ENCODE peak calls at places on chromosomes 12 and 14, in ten cellular contexts. One of them, this sample, is unnamed.

GRCh38 chr12:31234955-31235867 is 90.7 kb downstream of the SINHCAF start:
- DNase-seq in heart left ventricle: no peak
- DNase-seq in right cardiac atrium: peak; percentile 78
- DNase-seq in uterus: peak; percentile 35
- DNase-seq in lung: no peak
- DNase-seq in tibial artery: no peak
- DNase-seq in WERI-Rb-1: peak; percentile 80
- DNase-seq in fibroblast of lung: peak; percentile 31
- DNase-seq in cardiac muscle cell: peak; percentile 62
- DNase-seq in sigmoid colon: no peak
- DNase-seq in this sample: peak; percentile 62

GRCh38 chr14:71659165-71659564 is 273.1 kb upstream of the RGS6 start:
- DNase-seq in heart left ventricle: no peak
- DNase-seq in right cardiac atrium: no peak
- DNase-seq in uterus: no peak
- DNase-seq in lung: no peak
- DNase-seq in tibial artery: no peak
- DNase-seq in WERI-Rb-1: no peak
- DNase-seq in fibroblast of lung: peak; percentile 30
- DNase-seq in cardiac muscle cell: no peak
- DNase-seq in sigmoid colon: no peak
- DNase-seq in this sample: no peak

GRCh38 chr12:95605875-95606274 is 54.6 kb upstream of the USP44 start:
- DNase-seq in heart left ventricle: no peak
- DNase-seq in right cardiac atrium: no peak
- DNase-seq in uterus: no peak
- DNase-seq in lung: no peak
- DNase-seq in tibial artery: no peak
- DNase-seq in WERI-Rb-1: no peak
- DNase-seq in fibroblast of lung: no peak
- DNase-seq in cardiac muscle cell: no peak
- DNase-seq in sigmoid colon: no peak
- DNase-seq in this sample: peak; percentile 65

GRCh38 chr14:21825147-21825743 is 151.6 kb upstream of the OR4E1 start:
- DNase-seq in heart left ventricle: no peak
- DNase-seq in right cardiac atrium: no peak
- DNase-seq in uterus: no peak
- DNase-seq in lung: no peak
- DNase-seq in tibial artery: no peak
- DNase-seq in WERI-Rb-1: peak; percentile 8
- DNase-seq in fibroblast of lung: no peak
- DNase-seq in cardiac muscle cell: peak; percentile 21
- DNase-seq in sigmoid colon: no peak
- DNase-seq in this sample: no peak

GRCh38 chr14:20934148-20934762 is 21.0 kb upstream of the RNASE2 start:
- DNase-seq in heart left ventricle: peak; percentile 31
- DNase-seq in right cardiac atrium: peak; percentile 83
- DNase-seq in uterus: no peak
- DNase-seq in lung: no peak
- DNase-seq in tibial artery: no peak
- DNase-seq in WERI-Rb-1: peak; percentile 39
- DNase-seq in fibroblast of lung: peak; percentile 5
- DNase-seq in cardiac muscle cell: peak; percentile 38
- DNase-seq in sigmoid colon: no peak
- DNase-seq in this sample: no peak

GRCh38 chr14:92515510-92516343 is 2.1 kb downstream of the RIN3 start:
- DNase-seq in heart left ventricle: no peak
- DNase-seq in right cardiac atrium: no peak
- DNase-seq in uterus: no peak
- DNase-seq in lung: no peak
- DNase-seq in tibial artery: no peak
- DNase-seq in WERI-Rb-1: no peak
- DNase-seq in fibroblast of lung: no peak
- DNase-seq in cardiac muscle cell: no peak
- DNase-seq in sigmoid colon: peak; percentile 56
- DNase-seq in this sample: no peak

GRCh38 chr14:96037891-96038557 is 1.1 kb upstream of the C14orf132 start:
- DNase-seq in heart left ventricle: peak; percentile 56
- DNase-seq in right cardiac atrium: peak; percentile 88
- DNase-seq in uterus: peak; percentile 51
- DNase-seq in lung: peak; percentile 83
- DNase-seq in tibial artery: peak; percentile 70
- DNase-seq in WERI-Rb-1: no peak
- DNase-seq in fibroblast of lung: peak; percentile 70
- DNase-seq in cardiac muscle cell: peak; percentile 78
- DNase-seq in sigmoid colon: peak; percentile 77
- DNase-seq in this sample: no peak

GRCh38 chr12:4402996-4403395 is 23.5 kb upstream of the FGF23 start:
- DNase-seq in heart left ventricle: no peak
- DNase-seq in right cardiac atrium: no peak
- DNase-seq in uterus: no peak
- DNase-seq in lung: no peak
- DNase-seq in tibial artery: no peak
- DNase-seq in WERI-Rb-1: no peak
- DNase-seq in fibroblast of lung: no peak
- DNase-seq in cardiac muscle cell: no peak
- DNase-seq in sigmoid colon: no peak
- DNase-seq in this sample: no peak

GRCh38 chr12:57761391-57761998 is 5.4 kb downstream of the CYP27B1 start:
- DNase-seq in heart left ventricle: no peak
- DNase-seq in right cardiac atrium: no peak
- DNase-seq in uterus: no peak
- DNase-seq in lung: no peak
- DNase-seq in tibial artery: no peak
- DNase-seq in WERI-Rb-1: peak; percentile 39
- DNase-seq in fibroblast of lung: no peak
- DNase-seq in cardiac muscle cell: no peak
- DNase-seq in sigmoid colon: no peak
- DNase-seq in this sample: no peak

DNA sequence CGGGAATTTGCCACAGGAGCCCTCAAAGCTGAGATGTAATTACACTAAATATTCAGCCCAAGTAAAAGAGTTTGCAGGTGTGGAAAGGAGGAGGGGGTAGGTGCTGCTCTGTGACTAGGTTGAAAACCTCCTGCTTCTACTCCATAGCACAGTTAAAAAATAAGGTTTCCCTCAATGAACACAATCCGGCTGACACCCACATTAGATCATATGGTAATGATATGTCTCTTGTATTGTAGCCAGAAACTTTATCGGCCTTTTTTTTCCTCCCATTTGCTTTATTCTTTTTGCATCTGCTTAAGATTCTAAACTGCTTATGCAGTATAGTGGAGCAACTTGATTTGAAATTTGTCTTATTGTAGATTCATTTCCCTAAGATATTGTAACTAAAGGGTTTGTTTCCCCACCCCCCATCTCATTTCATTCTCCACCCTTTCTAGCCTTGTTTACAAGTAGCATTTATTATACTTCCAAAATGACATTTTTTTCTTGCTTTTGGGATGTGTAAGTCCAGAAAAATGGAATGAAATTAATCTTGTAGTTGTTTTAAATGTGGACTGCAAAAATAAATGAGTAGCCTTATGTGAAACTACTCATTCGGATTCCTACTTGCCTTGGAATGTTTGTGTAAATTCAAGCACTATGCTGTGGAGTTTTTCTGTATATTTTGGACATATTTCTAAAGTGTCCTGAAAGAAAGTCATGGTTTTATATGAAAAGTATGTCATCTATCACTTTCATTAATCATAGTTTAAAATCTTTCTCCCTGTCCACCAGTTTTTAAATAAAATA is at the start of gene DCN:
- DNase-seq in heart left ventricle: no peak
- DNase-seq in right cardiac atrium: no peak
- DNase-seq in uterus: no peak
- DNase-seq in lung: no peak
- DNase-seq in tibial artery: no peak
- DNase-seq in WERI-Rb-1: no peak
- DNase-seq in fibroblast of lung: peak; percentile 82
- DNase-seq in cardiac muscle cell: peak; percentile 61
- DNase-seq in sigmoid colon: no peak
- DNase-seq in this sample: no peak
- H3K4me3 ChIP-seq in heart left ventricle: peak within 1 kb of the TSS; percentile 4
- H3K4me3 ChIP-seq in right cardiac atrium: peak within 1 kb of the TSS; percentile 76
- H3K4me3 ChIP-seq in uterus: peak within 1 kb of the TSS; percentile 52
- H3K4me3 ChIP-seq in lung: no peak within 1 kb of the TSS
- H3K4me3 ChIP-seq in tibial artery: peak within 1 kb of the TSS; percentile 12
- H3K4me3 ChIP-seq in WERI-Rb-1: no peak within 1 kb of the TSS
- H3K4me3 ChIP-seq in fibroblast of lung: peak within 1 kb of the TSS; percentile 94
- H3K4me3 ChIP-seq in cardiac muscle cell: no peak within 1 kb of the TSS
- H3K4me3 ChIP-seq in sigmoid colon: peak within 1 kb of the TSS; percentile 18
- H3K4me3 ChIP-seq in this sample: no peak within 1 kb of the TSS

GRCh38 chr12:121533391-121534090 is 47.3 kb downstream of the KDM2B start:
- DNase-seq in heart left ventricle: no peak
- DNase-seq in right cardiac atrium: no peak
- DNase-seq in uterus: no peak
- DNase-seq in lung: peak; percentile 56
- DNase-seq in tibial artery: no peak
- DNase-seq in WERI-Rb-1: no peak
- DNase-seq in fibroblast of lung: peak; percentile 3
- DNase-seq in cardiac muscle cell: no peak
- DNase-seq in sigmoid colon: peak; percentile 66
- DNase-seq in this sample: no peak

GRCh38 chr12:121531356-121531750 is 49.5 kb downstream of the KDM2B start:
- DNase-seq in heart left ventricle: no peak
- DNase-seq in right cardiac atrium: no peak
- DNase-seq in uterus: no peak
- DNase-seq in lung: no peak
- DNase-seq in tibial artery: no peak
- DNase-seq in WERI-Rb-1: no peak
- DNase-seq in fibroblast of lung: no peak
- DNase-seq in cardiac muscle cell: no peak
- DNase-seq in sigmoid colon: no peak
- DNase-seq in this sample: no peak

GRCh38 chr12:121530600-121531355 is 50.0 kb downstream of the KDM2B start:
- DNase-seq in heart left ventricle: peak; percentile 85
- DNase-seq in right cardiac atrium: peak; percentile 96
- DNase-seq in uterus: peak; percentile 73
- DNase-seq in lung: peak; percentile 72
- DNase-seq in tibial artery: peak; percentile 86
- DNase-seq in WERI-Rb-1: no peak
- DNase-seq in fibroblast of lung: peak; percentile 80
- DNase-seq in cardiac muscle cell: peak; percentile 92
- DNase-seq in sigmoid colon: peak; percentile 79
- DNase-seq in this sample: no peak

GRCh38 chr12:121534495-121535148 is 46.2 kb downstream of the KDM2B start:
- DNase-seq in heart left ventricle: no peak
- DNase-seq in right cardiac atrium: no peak
- DNase-seq in uterus: no peak
- DNase-seq in lung: no peak
- DNase-seq in tibial artery: no peak
- DNase-seq in WERI-Rb-1: no peak
- DNase-seq in fibroblast of lung: no peak
- DNase-seq in cardiac muscle cell: no peak
- DNase-seq in sigmoid colon: peak; percentile 48
- DNase-seq in this sample: no peak

GRCh38 chr12:121532503-121533390 is 48.1 kb downstream of the KDM2B start:
- DNase-seq in heart left ventricle: no peak
- DNase-seq in right cardiac atrium: peak; percentile 66
- DNase-seq in uterus: no peak
- DNase-seq in lung: no peak
- DNase-seq in tibial artery: no peak
- DNase-seq in WERI-Rb-1: no peak
- DNase-seq in fibroblast of lung: peak; percentile 67
- DNase-seq in cardiac muscle cell: peak; percentile 86
- DNase-seq in sigmoid colon: no peak
- DNase-seq in this sample: no peak
- H3K9me3 ChIP-seq in heart left ventricle: no peaks in the 10 kb centered on the region
- H3K9me3 ChIP-seq in right cardiac atrium: no peaks in the 10 kb centered on the region
- H3K9me3 ChIP-seq in uterus: no peaks in the 10 kb centered on the region
- H3K9me3 ChIP-seq in lung: no peaks in the 10 kb centered on the region
- H3K9me3 ChIP-seq in tibial artery: no peaks in the 10 kb centered on the region
- H3K9me3 ChIP-seq in WERI-Rb-1: no peaks in the 10 kb centered on the region
- H3K9me3 ChIP-seq in fibroblast of lung: no peaks in the 10 kb centered on the region
- H3K9me3 ChIP-seq in cardiac muscle cell: no peaks in the 10 kb centered on the region
- H3K9me3 ChIP-seq in sigmoid colon: no peaks in the 10 kb centered on the region
- H3K9me3 ChIP-seq in this sample: no peaks in the 10 kb centered on the region

DNA sequence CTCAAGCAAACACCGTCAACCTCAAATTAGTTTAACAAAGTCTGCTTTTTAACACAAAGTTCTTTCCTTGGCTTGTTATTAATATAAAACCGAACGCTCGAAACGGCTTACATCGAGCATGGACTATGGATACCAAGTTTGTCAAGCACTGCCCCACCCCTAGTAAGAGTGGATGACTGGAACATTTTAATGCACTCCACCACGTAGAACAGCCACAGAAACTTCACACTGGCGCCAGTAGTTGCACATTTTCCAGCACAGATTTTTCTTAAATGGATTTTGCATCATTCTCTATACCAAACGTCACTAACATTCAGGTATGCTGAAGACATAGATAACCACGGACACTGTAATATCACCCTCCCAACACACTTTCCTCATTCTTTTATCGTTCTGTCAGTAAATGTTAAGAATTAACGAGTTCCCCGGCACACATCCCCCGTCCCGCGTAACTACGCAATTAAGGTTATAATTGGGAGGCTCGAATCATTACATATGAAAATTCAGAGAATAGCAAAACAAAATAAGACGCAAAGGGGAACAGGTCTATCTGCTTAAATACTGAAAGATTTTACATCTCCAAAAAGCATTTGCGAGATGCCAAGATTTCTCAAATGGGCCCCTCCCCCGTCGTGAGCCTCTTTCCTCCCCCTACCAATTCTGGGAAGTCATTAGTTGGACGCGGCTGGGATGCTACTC is 990 bp downstream of the FERMT2 start:
- DNase-seq in heart left ventricle: no peak
- DNase-seq in right cardiac atrium: no peak
- DNase-seq in uterus: no peak
- DNase-seq in lung: peak; percentile 49
- DNase-seq in tibial artery: peak; percentile 45
- DNase-seq in WERI-Rb-1: no peak
- DNase-seq in fibroblast of lung: peak; percentile 61
- DNase-seq in cardiac muscle cell: peak; percentile 56
- DNase-seq in sigmoid colon: no peak
- DNase-seq in this sample: no peak
- H3K27me3 ChIP-seq in heart left ventricle: no peaks in the 10 kb centered on the region
- H3K27me3 ChIP-seq in right cardiac atrium: no peaks in the 10 kb centered on the region
- H3K27me3 ChIP-seq in uterus: no peaks in the 10 kb centered on the region
- H3K27me3 ChIP-seq in lung: no peaks in the 10 kb centered on the region
- H3K27me3 ChIP-seq in tibial artery: no peaks in the 10 kb centered on the region
- H3K27me3 ChIP-seq in WERI-Rb-1: no peaks in the 10 kb centered on the region
- H3K27me3 ChIP-seq in fibroblast of lung: no peaks in the 10 kb centered on the region
- H3K27me3 ChIP-seq in cardiac muscle cell: no peaks in the 10 kb centered on the region
- H3K27me3 ChIP-seq in sigmoid colon: no peaks in the 10 kb centered on the region
- H3K27me3 ChIP-seq in this sample: no peaks in the 10 kb centered on the region

DNA sequence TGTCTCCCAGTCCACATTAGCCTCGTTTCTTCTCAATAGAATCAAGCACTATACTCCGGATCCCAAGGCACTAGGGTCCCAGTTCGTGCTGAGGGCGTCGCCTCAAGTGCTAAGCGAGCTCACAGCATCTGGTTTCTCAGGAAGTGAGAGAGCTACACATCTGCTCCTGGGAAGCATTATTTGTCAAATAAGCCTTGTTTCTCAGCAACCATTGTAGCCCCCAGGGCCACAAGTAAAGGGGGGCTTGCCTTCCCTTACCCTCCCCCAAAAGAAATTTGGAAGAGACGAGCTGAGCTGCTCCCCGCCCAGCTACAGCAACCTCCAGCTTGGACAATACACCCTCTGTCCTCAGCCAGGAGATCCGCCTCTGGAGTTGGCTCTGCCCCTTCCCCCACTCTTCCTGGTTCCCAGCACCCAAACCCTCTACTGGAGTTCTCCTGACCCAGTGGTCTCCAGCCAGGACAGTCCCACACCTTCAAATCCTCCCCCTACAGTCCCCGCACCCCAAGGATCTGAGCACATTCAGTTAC is 5.7 kb upstream of the TNS2 start:
- DNase-seq in heart left ventricle: no peak
- DNase-seq in right cardiac atrium: peak; percentile 83
- DNase-seq in uterus: peak; percentile 31
- DNase-seq in lung: no peak
- DNase-seq in tibial artery: peak; percentile 35
- DNase-seq in WERI-Rb-1: no peak
- DNase-seq in fibroblast of lung: no peak
- DNase-seq in cardiac muscle cell: peak; percentile 47
- DNase-seq in sigmoid colon: peak; percentile 70
- DNase-seq in this sample: peak; percentile 45
- H3K4me3 ChIP-seq in heart left ventricle: no peak overlapping the region
- H3K4me3 ChIP-seq in right cardiac atrium: no peak overlapping the region
- H3K4me3 ChIP-seq in uterus: no peak overlapping the region
- H3K4me3 ChIP-seq in lung: no peak overlapping the region
- H3K4me3 ChIP-seq in tibial artery: peak overlapping the region; percentile 71
- H3K4me3 ChIP-seq in WERI-Rb-1: no peak overlapping the region
- H3K4me3 ChIP-seq in fibroblast of lung: no peak overlapping the region
- H3K4me3 ChIP-seq in cardiac muscle cell: no peak overlapping the region
- H3K4me3 ChIP-seq in sigmoid colon: no peak overlapping the region
- H3K4me3 ChIP-seq in this sample: no peak overlapping the region